ENCODE peak calls at places on chromosomes 13 and 19, in ten cellular contexts. Y, O, M, R, K, P, S, C, E and J are unnamed samples. For H3K27me3, the result is how much of the 10 kb centered on the place peaks cover.

GRCh38 chr13:39531646-39532045 is 71.3 kb downstream of the LHFPL6 start:
- DNase-seq in E (no peak), O (no peak), Y (no peak), K (no peak), R (no peak), M (no peak), P (no peak), C (no peak), S (no peak), J (no peak)

GRCh38 chr13:50894042-50894441 is 15.5 kb upstream of the RNASEH2B start:
- DNase-seq in K (no peak), Y (no peak), S (no peak), C (no peak), P (no peak), O (no peak), R (no peak), E (no peak), M (no peak), J (no peak)

GRCh38 chr13:41648314-41648935 is 191.1 kb downstream of the RGCC start:
- DNase-seq in S (no peak), R (no peak), O (no peak), P (no peak), C (no peak), M (no peak), E (no peak), Y (peak), K (no peak), J (no peak)

GRCh38 chr19:18596752-18597157 is 8.2 kb downstream of the REX1BD start:
- DNase-seq in P (no peak), Y (peak), C (no peak), M (no peak), R (no peak), E (peak), O (peak), K (no peak), S (no peak), J (no peak)

GRCh38 chr19:14497347-14497921 is 1.5 kb upstream of the GIPC1 start:
- DNase-seq in S (peak), R (no peak), M (no peak), C (no peak), Y (peak), O (peak), P (no peak), K (no peak), E (no peak), J (no peak)

GRCh38 chr13:111043575-111043982 is 71.5 kb upstream of the ARHGEF7 start:
- DNase-seq in P (peak), K (no peak), M (peak), C (no peak), E (no peak), O (no peak), Y (no peak), R (no peak), S (peak), J (no peak)

GRCh38 chr19:53873451-53874383 is 6.0 kb downstream of the MYADM start:
- DNase-seq in C (no peak), O (no peak), S (no peak), R (no peak), Y (no peak), E (no peak), K (no peak), M (peak), P (no peak), J (no peak)

GRCh38 chr13:48879854-48880253 is 95.9 kb upstream of the FNDC3A start:
- DNase-seq in P (no peak), Y (no peak), R (no peak), E (no peak), O (no peak), M (no peak), S (no peak), K (no peak), C (no peak), J (no peak)

GRCh38 chr13:76418404-76418803 is 467.8 kb downstream of the KCTD12 start:
- DNase-seq in M (no peak), P (no peak), Y (no peak), E (no peak), K (peak), S (no peak), C (no peak), O (no peak), R (no peak), J (no peak)

GRCh38 chr19:15922021-15922420 is 12.3 kb downstream of the CYP4F11 start:
- DNase-seq in R (no peak), Y (no peak), C (no peak), M (no peak), S (no peak), E (no peak), K (no peak), O (no peak), P (no peak), J (no peak)

GRCh38 chr19:55146078-55146647 is 2.8 kb downstream of the TNNT1 start:
- DNase-seq in C (no peak), E (no peak), S (peak), Y (no peak), M (no peak), P (no peak), O (no peak), K (no peak), R (no peak), J (peak)

GRCh38 chr19:5445667-5446066 is 9.6 kb upstream of the ZNRF4 start:
- DNase-seq in S (no peak), K (no peak), C (no peak), O (no peak), P (no peak), M (no peak), E (no peak), R (no peak), Y (no peak), J (no peak)

GRCh38 chr19:16336571-16336970 is 11.9 kb downstream of the KLF2 start:
- DNase-seq in M (no peak), R (no peak), O (no peak), K (no peak), Y (no peak), P (no peak), C (no peak), S (no peak), E (no peak), J (no peak)

GRCh38 chr13:58946274-58946673 is 1217.5 kb downstream of the DIAPH3 start:
- DNase-seq in S (no peak), C (no peak), R (no peak), O (no peak), K (no peak), Y (no peak), M (no peak), P (no peak), E (no peak), J (no peak)

GRCh38 chr19:50252111-50252886 is 48.9 kb downstream of the MYH14 start:
- DNase-seq in Y (peak), C (no peak), S (no peak), M (no peak), E (no peak), O (peak), K (no peak), P (no peak), R (no peak), J (no peak)

GRCh38 chr13:40109324-40109958 is 454.0 kb downstream of the COG6 start:
- DNase-seq in R (no peak), Y (no peak), E (no peak), S (peak), C (no peak), M (no peak), P (no peak), O (no peak), K (no peak), J (no peak)

GRCh38 chr13:103883152-103883551 is 816.9 kb upstream of the SLC10A2 start:
- DNase-seq in R (no peak), Y (peak), S (peak), M (peak), C (no peak), P (peak), E (peak), K (peak), O (peak), J (no peak)

GRCh38 chr19:17775245-17775927 is 19.6 kb upstream of the B3GNT3 start:
- DNase-seq in Y (peak), O (peak), E (peak), R (no peak), C (peak), M (no peak), S (peak), P (no peak), K (no peak), J (no peak)

GRCh38 chr13:91014696-91015095 is 332.8 kb upstream of the MIR17HG start:
- DNase-seq in S (no peak), O (no peak), R (no peak), Y (no peak), E (no peak), C (no peak), P (no peak), M (no peak), K (no peak), J (no peak)

GRCh38 chr13:34335662-34336007 is 517.7 kb downstream of the RFC3 start:
- DNase-seq in O (no peak), C (no peak), Y (no peak), S (no peak), P (no peak), R (no peak), K (no peak), M (no peak), E (no peak), J (no peak)

GRCh38 chr13:68523838-68524424 is 1293.8 kb upstream of the PCDH9 start:
- DNase-seq in K (no peak), E (no peak), Y (no peak), C (no peak), O (no peak), S (no peak), P (no peak), M (no peak), R (no peak), J (no peak)

GRCh38 chr19:58543826-58544590 is at the start of gene TRIM28:
- DNase-seq in Y (peak), M (peak), C (peak), S (peak), P (peak), R (peak), O (peak), K (peak), E (peak), J (peak)

GRCh38 chr19:57559008-57559403 is 657 bp downstream of the ZNF550 start:
- DNase-seq in Y (peak), R (no peak), C (no peak), S (peak), E (no peak), K (peak), P (peak), O (peak), M (no peak), J (no peak)

GRCh38 chr13:40422588-40423235 is 243.7 kb downstream of the FOXO1 start:
- DNase-seq in M (no peak), S (no peak), C (no peak), K (no peak), E (no peak), R (no peak), O (no peak), P (no peak), Y (no peak), J (no peak)

GRCh38 chr19:33280351-33280921 is 21.9 kb downstream of the CEBPA start:
- DNase-seq in R (peak), O (no peak), C (no peak), Y (no peak), K (no peak), M (no peak), S (no peak), E (no peak), P (no peak), J (no peak)

GRCh38 chr19:4583961-4584669 is 24.6 kb upstream of the SEMA6B start:
- DNase-seq in M (no peak), O (no peak), R (no peak), Y (peak), K (no peak), E (no peak), P (no peak), S (no peak), C (no peak), J (peak)

GRCh38 chr19:7000816-7001215 is 20.4 kb downstream of the MBD3L2B start:
- DNase-seq in K (no peak), Y (no peak), E (no peak), O (no peak), S (no peak), P (no peak), M (no peak), R (no peak), C (no peak), J (no peak)

GRCh38 chr19:21023901-21024300 is 3.4 kb downstream of the ZNF430 start:
- DNase-seq in S (no peak), C (no peak), R (no peak), Y (no peak), M (no peak), O (no peak), E (no peak), P (no peak), K (no peak), J (no peak)

GRCh38 chr19:38949580-38950367 is 19.0 kb downstream of the MRPS12 start:
- DNase-seq in R (no peak), S (peak), M (peak), E (peak), K (peak), C (peak), P (peak), O (peak), Y (peak), J (peak)

GRCh38 chr13:107104631-107105030 is 536.7 kb upstream of the ARGLU1 start:
- DNase-seq in R (no peak), O (no peak), P (no peak), Y (no peak), C (no peak), E (no peak), S (no peak), M (no peak), K (no peak), J (no peak)

GRCh38 chr13:85261757-85262346 is 537.4 kb downstream of the SLITRK6 start:
- DNase-seq in M (no peak), R (no peak), K (no peak), C (no peak), O (no peak), P (no peak), S (no peak), Y (peak), E (no peak), J (no peak)

GRCh38 chr19:44661205-44661604 is 10.1 kb upstream of the CEACAM19 start:
- DNase-seq in M (no peak), S (no peak), P (no peak), O (no peak), C (no peak), K (no peak), R (no peak), E (no peak), Y (no peak), J (no peak)

GRCh38 chr19:35144600-35145436 is 1.8 kb downstream of the FXYD7 start:
- DNase-seq in S (peak), C (peak), K (no peak), E (no peak), P (no peak), O (peak), M (no peak), Y (no peak), R (no peak), J (no peak)

DNA sequence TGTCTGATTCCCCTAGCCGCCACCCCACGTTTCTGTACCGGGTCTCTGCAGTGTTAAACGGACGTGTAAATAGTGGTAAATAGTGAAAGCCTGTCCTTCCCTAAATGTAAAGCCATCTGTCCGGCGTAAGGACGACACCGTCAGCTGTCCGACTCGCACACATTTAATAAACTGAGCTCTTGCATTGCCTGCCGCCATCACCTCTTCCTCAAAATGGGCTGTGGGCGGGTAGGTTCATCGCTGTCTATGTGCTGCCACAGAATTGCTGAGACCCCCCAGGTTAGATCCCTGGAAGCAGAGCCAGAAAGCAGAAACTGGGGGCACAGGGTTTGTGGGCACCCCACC is 6.0 kb downstream of the C19orf25 start:
- DNase-seq in P (no peak), R (no peak), K (no peak), E (no peak), O (no peak), Y (no peak), S (no peak), C (no peak), M (no peak), J (no peak)
- H3K27me3 ChIP-seq in P (under half), R (under half), K (under half), E (half or more), O (half or more), Y (under half), S (under half), C (under half), M (under half), J (under half)

DNA sequence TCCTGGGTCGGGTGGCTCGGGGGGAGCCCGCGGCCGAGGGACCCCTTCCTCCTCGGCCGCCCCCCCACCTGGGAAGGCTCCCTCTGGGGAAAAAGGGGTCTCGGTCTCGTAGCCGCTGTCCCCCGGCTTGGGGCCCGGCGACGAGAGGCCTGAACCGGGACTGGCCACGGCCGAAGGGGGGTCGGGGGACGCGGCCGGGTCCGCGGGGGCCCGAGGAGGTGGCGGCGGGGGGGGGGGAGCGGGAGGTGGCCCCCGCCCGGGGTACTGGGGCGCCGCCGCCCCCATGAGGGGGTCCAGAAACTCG is 13.1 kb downstream of the LMTK3 start:
- DNase-seq in K (no peak), O (no peak), R (no peak), Y (no peak), P (no peak), E (no peak), C (no peak), S (no peak), M (no peak), J (no peak)
- H3K27me3 ChIP-seq in K (under half), O (under half), R (under half), Y (under half), P (half or more), E (half or more), C (under half), S (under half), M (under half), J (under half)

GRCh38 chr13:112741835-112742570 is 52.2 kb downstream of the ATP11A start:
- DNase-seq in E (no peak), K (no peak), O (no peak), C (no peak), R (no peak), M (peak), S (no peak), P (no peak), Y (no peak), J (no peak)
- H3K27me3 ChIP-seq in E (under half), K (under half), O (under half), C (under half), R (under half), M (under half), S (under half), P (under half), Y (under half), J (under half)

GRCh38 chr19:28541602-28542393 is 671.2 kb downstream of the UQCRFS1 start:
- DNase-seq in R (no peak), K (no peak), P (no peak), E (no peak), S (no peak), M (no peak), O (no peak), Y (no peak), C (no peak), J (no peak)

GRCh38 chr19:28543244-28543776 is 669.6 kb downstream of the UQCRFS1 start:
- DNase-seq in M (no peak), O (no peak), C (no peak), S (no peak), K (no peak), R (no peak), E (no peak), Y (no peak), P (no peak), J (no peak)

GRCh38 chr19:28542394-28543243 is 670.3 kb downstream of the UQCRFS1 start:
- DNase-seq in R (no peak), O (no peak), P (no peak), S (no peak), E (no peak), C (no peak), M (no peak), Y (no peak), K (no peak), J (no peak)

GRCh38 chr19:28539759-28540158 is 673.2 kb downstream of the UQCRFS1 start:
- DNase-seq in E (no peak), K (no peak), S (no peak), R (no peak), P (no peak), Y (no peak), M (no peak), C (no peak), O (no peak), J (no peak)

DNA sequence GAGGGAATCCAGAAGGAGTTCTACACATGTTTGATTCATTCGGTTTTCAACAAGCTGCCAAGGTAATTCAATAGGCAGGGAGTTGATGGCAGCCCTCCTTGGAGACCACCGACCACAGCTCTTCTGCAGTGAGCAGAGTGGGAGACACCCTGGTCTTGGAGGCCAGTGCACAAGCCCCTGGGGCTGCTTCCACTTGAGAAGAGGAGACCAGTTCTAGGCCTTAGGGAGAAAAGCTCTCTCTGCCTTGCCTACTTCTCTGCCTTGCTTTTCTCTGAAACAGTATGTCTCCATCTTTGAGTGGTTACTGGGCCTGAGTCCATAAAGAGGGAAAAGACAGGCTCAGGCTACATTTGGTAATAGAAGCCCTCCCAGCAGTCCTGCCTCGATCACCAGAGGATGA is 671.9 kb downstream of the UQCRFS1 start:
- DNase-seq in P (no peak), Y (no peak), O (no peak), C (no peak), K (no peak), R (no peak), S (no peak), E (no peak), M (no peak), J (no peak)
- H3K27me3 ChIP-seq in P (under half), Y (under half), O (under half), C (under half), K (under half), R (under half), S (under half), E (under half), M (under half), J (under half)

GRCh38 chr19:29495971-29496441 is 29.8 kb upstream of the VSTM2B start:
- DNase-seq in P (no peak), S (no peak), Y (no peak), M (peak), E (no peak), R (no peak), K (no peak), C (no peak), O (no peak), J (no peak)

GRCh38 chr19:29491491-29491890 is 34.3 kb upstream of the VSTM2B start:
- DNase-seq in K (no peak), R (no peak), S (no peak), E (no peak), O (no peak), M (no peak), P (no peak), C (no peak), Y (no peak), J (no peak)

GRCh38 chr19:29495091-29495490 is 30.7 kb upstream of the VSTM2B start:
- DNase-seq in C (no peak), S (no peak), E (no peak), P (no peak), R (no peak), Y (no peak), O (no peak), K (no peak), M (peak), J (no peak)

GRCh38 chr19:29491995-29492577 is 33.7 kb upstream of the VSTM2B start:
- DNase-seq in P (no peak), Y (no peak), M (no peak), S (no peak), E (no peak), O (no peak), C (no peak), K (no peak), R (no peak), J (no peak)

DNA sequence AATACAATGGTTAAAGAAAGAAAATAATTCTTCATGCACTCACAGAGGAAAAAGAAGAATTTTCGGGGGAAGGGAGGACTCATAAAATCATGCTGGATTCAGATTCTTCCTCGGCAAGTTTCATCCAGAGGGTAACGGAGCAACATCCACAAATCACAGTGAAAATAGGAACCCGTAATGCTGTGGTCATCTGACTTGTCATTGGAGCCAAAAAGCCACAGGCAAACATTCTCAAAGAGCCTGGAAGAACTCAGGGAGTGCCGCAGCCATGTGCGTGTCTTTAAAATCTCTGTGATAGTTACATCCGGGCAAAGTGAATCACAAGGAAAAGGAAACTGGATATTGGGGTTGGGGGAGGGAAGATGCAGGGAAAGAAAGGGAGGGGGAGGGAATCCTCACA is 33.0 kb upstream of the VSTM2B start:
- DNase-seq in Y (no peak), R (no peak), O (no peak), C (no peak), K (no peak), P (no peak), M (no peak), E (no peak), S (no peak), J (no peak)
- H3K27me3 ChIP-seq in Y (under half), R (under half), O (under half), C (under half), K (under half), P (under half), M (under half), E (under half), S (half or more), J (under half)